ENCODE peak calls at places on chromosomes 13 and 19, in seven cellular contexts. V is stimulated activated CD4-positive, alpha-beta T cell treated with anti-CD3 and anti-CD28 coated beads, Interleukin-1b, Interleukin-23, amount 100 ng/mL, for 48 hours; S is amniotic stem cell; F is brain microvascular endothelial cell; T is NCI-H1048; W is choroid plexus epithelial cell; J is upper lobe of right lung. K is an unnamed sample.

GRCh38 chr19:24140099-24140498 is 53.1 kb downstream of the ZNF254 start:
- DNase-seq in V (no peak), S (no peak), F (peak), T (no peak), W (peak), J (no peak), K (no peak)

GRCh38 chr13:80116107-80116506 is 224.8 kb downstream of the SPRY2 start:
- DNase-seq in V (no peak), S (peak), F (peak), T (no peak), W (peak), J (no peak), K (no peak)

GRCh38 chr19:372306-372890 is 27.8 kb upstream of the MIER2 start:
- DNase-seq in V (no peak), S (no peak), F (peak), T (no peak), W (peak), J (peak), K (peak)

GRCh38 chr13:109401307-109401706 is 385.1 kb downstream of the IRS2 start:
- DNase-seq in V (no peak), S (no peak), F (no peak), T (no peak), W (no peak), J (no peak), K (no peak)

GRCh38 chr13:50936681-50937080 is 27.1 kb downstream of the RNASEH2B start:
- DNase-seq in V (no peak), S (no peak), F (no peak), T (no peak), W (peak), J (no peak), K (no peak)

GRCh38 chr19:22634450-22634827 is 315 bp downstream of the ZNF492 start:
- DNase-seq in V (no peak), S (no peak), F (no peak), T (no peak), W (no peak), J (no peak), K (no peak)

GRCh38 chr13:47215741-47216140 is 318.9 kb upstream of the HTR2A start:
- DNase-seq in V (no peak), S (peak), F (peak), T (no peak), W (peak), J (no peak), K (no peak)

GRCh38 chr13:99590519-99591011 is 89.3 kb downstream of the TM9SF2 start:
- DNase-seq in V (no peak), S (no peak), F (peak), T (no peak), W (peak), J (no peak), K (no peak)

GRCh38 chr19:6359517-6359916 is 1.8 kb upstream of the CLPP start:
- DNase-seq in V (no peak), S (no peak), F (no peak), T (no peak), W (no peak), J (no peak), K (no peak)

GRCh38 chr13:86572115-86572514 is 772.9 kb upstream of the SLITRK6 start:
- DNase-seq in V (no peak), S (no peak), F (no peak), T (no peak), W (peak), J (no peak), K (no peak)

GRCh38 chr13:108155185-108156106 is 59.9 kb downstream of the LIG4 start:
- DNase-seq in V (peak), S (peak), F (peak), T (no peak), W (peak), J (peak), K (peak)

GRCh38 chr13:28355046-28355821 is 139.7 kb downstream of the FLT1 start:
- DNase-seq in V (no peak), S (no peak), F (no peak), T (no peak), W (no peak), J (no peak), K (no peak)

GRCh38 chr19:37845932-37846331 is 60.5 kb downstream of the WDR87 start:
- DNase-seq in V (no peak), S (no peak), F (peak), T (no peak), W (peak), J (no peak), K (no peak)

GRCh38 chr13:24215732-24216131 is 55.2 kb downstream of the SPATA13 start:
- DNase-seq in V (no peak), S (no peak), F (no peak), T (no peak), W (peak), J (no peak), K (no peak)

GRCh38 chr13:84405286-84405685 is 523.0 kb upstream of the SLITRK1 start:
- DNase-seq in V (no peak), S (no peak), F (no peak), T (no peak), W (peak), J (no peak), K (no peak)

GRCh38 chr13:80339841-80340642 is 884 bp downstream of the SPRY2 start:
- DNase-seq in V (no peak), S (no peak), F (peak), T (no peak), W (peak), J (peak), K (no peak)

GRCh38 chr13:33497146-33497845 is 211.7 kb upstream of the STARD13 start:
- DNase-seq in V (no peak), S (no peak), F (no peak), T (no peak), W (peak), J (no peak), K (no peak)

GRCh38 chr19:38070573-38070972 is 153.4 kb downstream of the DPF1 start:
- DNase-seq in V (no peak), S (no peak), F (peak), T (no peak), W (peak), J (no peak), K (peak)

GRCh38 chr19:47315125-47315821 is 5.6 kb downstream of the C5AR1 start:
- DNase-seq in V (peak), S (peak), F (peak), T (no peak), W (peak), J (peak), K (no peak)

GRCh38 chr13:25406377-25406776 is 34.6 kb downstream of the ATP8A2 start:
- DNase-seq in V (no peak), S (no peak), F (peak), T (no peak), W (peak), J (no peak), K (peak)

GRCh38 chr19:55459950-55460657 is 1.3 kb downstream of the ISOC2 start:
- DNase-seq in V (no peak), S (no peak), F (no peak), T (no peak), W (peak), J (no peak), K (peak)

GRCh38 chr19:10086032-10086903 is at the start of gene SHFL:
- DNase-seq in V (peak), S (peak), F (peak), T (no peak), W (peak), J (peak), K (peak)

GRCh38 chr13:37173214-37173613 is 67.8 kb upstream of the CSNK1A1L start:
- DNase-seq in V (no peak), S (peak), F (peak), T (no peak), W (peak), J (no peak), K (peak)

GRCh38 chr19:34490141-34490766 is 8.7 kb downstream of the WTIP start:
- DNase-seq in V (no peak), S (no peak), F (no peak), T (no peak), W (no peak), J (no peak), K (no peak)

GRCh38 chr19:5718032-5718578 is 1.8 kb downstream of the LONP1 start:
- DNase-seq in V (peak), S (no peak), F (peak), T (no peak), W (peak), J (no peak), K (no peak)

GRCh38 chr19:17654993-17655392 is 33.2 kb downstream of the UNC13A start:
- DNase-seq in V (no peak), S (no peak), F (no peak), T (no peak), W (no peak), J (no peak), K (no peak)

GRCh38 chr13:42615691-42616090 is 41.7 kb downstream of the TNFSF11 start:
- DNase-seq in V (no peak), S (no peak), F (peak), T (no peak), W (peak), J (no peak), K (no peak)

GRCh38 chr13:59684105-59684504 is 479.6 kb downstream of the DIAPH3 start:
- DNase-seq in V (no peak), S (no peak), F (no peak), T (no peak), W (no peak), J (no peak), K (no peak)

GRCh38 chr19:6801397-6802086 is 29.0 kb downstream of the VAV1 start:
- DNase-seq in V (peak), S (no peak), F (no peak), T (no peak), W (peak), J (peak), K (peak)

GRCh38 chr19:38445362-38445761 is 11.9 kb downstream of the RYR1 start:
- DNase-seq in V (no peak), S (no peak), F (no peak), T (no peak), W (no peak), J (no peak), K (no peak)

K was measured in DMS79 treated with DMSO at 0.1 percent for 48 hours.